ENCODE peak calls at places on chromosomes 7 and 10, in five cellular contexts. Q is stimulated activated CD8-positive, alpha-beta memory T cell treated with anti-CD3 and anti-CD28 coated beads, Interleukin-2, amount 100 ng/mL, for 1 hour; V is iPS-NIHi11; H is left ventricle myocardium superior; T is ovary. U is an unnamed sample.

GRCh38 chr10:124697443-124697836 is 46.7 kb downstream of the FAM53B start:
- DNase-seq in Q (no peak), V (no peak), H (peak), T (peak), U (no peak)

GRCh38 chr10:72223743-72224101 is 7.6 kb upstream of the ASCC1 start:
- DNase-seq in Q (no peak), V (no peak), H (no peak), T (peak), U (no peak)

GRCh38 chr10:97542169-97543024 is 30.2 kb upstream of the ANKRD2 start:
- DNase-seq in Q (no peak), V (peak), H (peak), T (peak), U (no peak)

GRCh38 chr10:89086801-89087513 is 96.4 kb downstream of the FAS start:
- DNase-seq in Q (no peak), V (peak), H (peak), T (no peak), U (no peak)

GRCh38 chr10:67663449-67664087 is 32.4 kb downstream of the CTNNA3 start:
- DNase-seq in Q (no peak), V (no peak), H (peak), T (no peak), U (no peak)

GRCh38 chr10:13787015-13787421 is 200.3 kb downstream of the PRPF18 start:
- DNase-seq in Q (peak), V (no peak), H (no peak), T (no peak), U (peak)

GRCh38 chr10:97422921-97423420 is 3.0 kb upstream of the PGAM1 start:
- DNase-seq in Q (no peak), V (no peak), H (no peak), T (peak), U (no peak)

GRCh38 chr10:96501985-96502384 is 11.7 kb downstream of the TLL2 start:
- DNase-seq in Q (no peak), V (no peak), H (no peak), T (no peak), U (no peak)

GRCh38 chr7:135745702-135746312 is 2.8 kb downstream of the FAM180A start:
- DNase-seq in Q (no peak), V (no peak), H (no peak), T (no peak), U (no peak)

GRCh38 chr10:24618401-24618800 is 105.3 kb downstream of the ARHGAP21 start:
- DNase-seq in Q (no peak), V (no peak), H (no peak), T (no peak), U (no peak)

GRCh38 chr10:119542990-119543813 is 683 bp upstream of the RGS10 start:
- DNase-seq in Q (peak), V (peak), H (peak), T (peak), U (peak)

GRCh38 chr10:30151581-30152389 is 92.4 kb upstream of the JCAD start:
- DNase-seq in Q (no peak), V (no peak), H (peak), T (no peak), U (no peak)

GRCh38 chr7:904847-905246 is 28.5 kb downstream of the GET4 start:
- DNase-seq in Q (no peak), V (no peak), H (no peak), T (no peak), U (no peak)

GRCh38 chr7:101902680-101903504 is 85.5 kb downstream of the CUX1 start:
- DNase-seq in Q (no peak), V (peak), H (no peak), T (no peak), U (no peak)

GRCh38 chr10:64733980-64734379 is 1212.8 kb downstream of the REEP3 start:
- DNase-seq in Q (no peak), V (peak), H (no peak), T (no peak), U (no peak)

GRCh38 chr10:116130006-116130405 is 143.0 kb downstream of the GFRA1 start:
- DNase-seq in Q (no peak), V (no peak), H (no peak), T (no peak), U (no peak)

GRCh38 chr10:8910314-8910713 is 855.8 kb downstream of the GATA3 start:
- DNase-seq in Q (no peak), V (no peak), H (no peak), T (no peak), U (no peak)

GRCh38 chr7:123533929-123534382 is 439 bp downstream of the IQUB start:
- DNase-seq in Q (no peak), V (no peak), H (no peak), T (no peak), U (no peak)

GRCh38 chr7:48088559-48089414 is at the start of gene UPP1:
- DNase-seq in Q (peak), V (peak), H (peak), T (peak), U (peak)

GRCh38 chr10:78859266-78859665 is 209.5 kb upstream of the ZMIZ1 start:
- DNase-seq in Q (no peak), V (no peak), H (no peak), T (no peak), U (no peak)

GRCh38 chr10:76779163-76779820 is 858.3 kb downstream of the KCNMA1 start:
- DNase-seq in Q (no peak), V (peak), H (no peak), T (no peak), U (no peak)

GRCh38 chr10:8183241-8183704 is 128.8 kb downstream of the GATA3 start:
- DNase-seq in Q (no peak), V (no peak), H (no peak), T (no peak), U (peak)

GRCh38 chr7:92875719-92876118 is 39.3 kb upstream of the CDK6 start:
- DNase-seq in Q (no peak), V (no peak), H (no peak), T (no peak), U (no peak)

GRCh38 chr7:75966209-75966961 is 28.0 kb downstream of the TMEM120A start:
- DNase-seq in Q (no peak), V (no peak), H (peak), T (peak), U (no peak)

GRCh38 chr7:99268361-99268908 is 4.2 kb upstream of the MYH16 start:
- DNase-seq in Q (no peak), V (no peak), H (no peak), T (no peak), U (no peak)

GRCh38 chr7:25854608-25855497 is 297.1 kb upstream of the NFE2L3 start:
- DNase-seq in Q (no peak), V (peak), H (no peak), T (no peak), U (no peak)

GRCh38 chr7:6460303-6460702 is 12.5 kb upstream of the DAGLB start:
- DNase-seq in Q (no peak), V (no peak), H (no peak), T (no peak), U (no peak)

GRCh38 chr10:112801748-112802147 is 148.3 kb upstream of the TCF7L2 start:
- DNase-seq in Q (no peak), V (no peak), H (no peak), T (no peak), U (no peak)

GRCh38 chr7:266851-267840 is 22.8 kb upstream of the FOXL3 start:
- DNase-seq in Q (no peak), V (peak), H (peak), T (no peak), U (no peak)

GRCh38 chr7:94849636-94850208 is 57.7 kb upstream of the PPP1R9A start:
- DNase-seq in Q (no peak), V (no peak), H (no peak), T (no peak), U (no peak)

GRCh38 chr10:132609211-132609610 is 71.6 kb downstream of the INPP5A start:
- DNase-seq in Q (no peak), V (no peak), H (no peak), T (peak), U (no peak)

GRCh38 chr7:26990268-26990667 is 105.5 kb downstream of the HOXA1 start:
- DNase-seq in Q (no peak), V (no peak), H (no peak), T (no peak), U (no peak)

GRCh38 chr10:130190065-130190736 is 54.0 kb downstream of the GLRX3 start:
- DNase-seq in Q (peak), V (peak), H (peak), T (peak), U (peak)

GRCh38 chr7:85528581-85528980 is 341.7 kb upstream of the SEMA3D start:
- DNase-seq in Q (no peak), V (no peak), H (no peak), T (no peak), U (no peak)